ENCODE peak calls at places on chromosomes 2 and 18, in six cellular contexts. One of them, this sample, is unnamed.

GRCh38 chr18:69469444-69469919 is 68.8 kb downstream of the DOK6 start:
- DNase-seq in stimulated activated CD4-positive, alpha-beta T cell treated with anti-CD3 and anti-CD28 coated beads, Interleukin-1b, Interleukin-23, amount 100 ng/mL, for 1 hour: peak
- DNase-seq in GM19239: no peak
- DNase-seq in germinal center: peak
- DNase-seq in epithelial cell of prostate: no peak
- DNase-seq in neural crest cell: no peak
- DNase-seq in this sample: no peak

GRCh38 chr2:170743530-170744239 is 26.5 kb upstream of the ERICH2 start:
- DNase-seq in stimulated activated CD4-positive, alpha-beta T cell treated with anti-CD3 and anti-CD28 coated beads, Interleukin-1b, Interleukin-23, amount 100 ng/mL, for 1 hour: no peak
- DNase-seq in GM19239: no peak
- DNase-seq in germinal center: no peak
- DNase-seq in epithelial cell of prostate: no peak
- DNase-seq in neural crest cell: no peak
- DNase-seq in this sample: no peak

GRCh38 chr18:79394438-79395307 is 1.1 kb upstream of the NFATC1 start:
- DNase-seq in stimulated activated CD4-positive, alpha-beta T cell treated with anti-CD3 and anti-CD28 coated beads, Interleukin-1b, Interleukin-23, amount 100 ng/mL, for 1 hour: peak
- DNase-seq in GM19239: no peak
- DNase-seq in germinal center: peak
- DNase-seq in epithelial cell of prostate: no peak
- DNase-seq in neural crest cell: no peak
- DNase-seq in this sample: no peak

GRCh38 chr18:63540131-63540530 is 2.0 kb upstream of the SERPINB12 start:
- DNase-seq in stimulated activated CD4-positive, alpha-beta T cell treated with anti-CD3 and anti-CD28 coated beads, Interleukin-1b, Interleukin-23, amount 100 ng/mL, for 1 hour: no peak
- DNase-seq in GM19239: no peak
- DNase-seq in germinal center: no peak
- DNase-seq in epithelial cell of prostate: no peak
- DNase-seq in neural crest cell: no peak
- DNase-seq in this sample: no peak

GRCh38 chr18:55319517-55319905 is 268.5 kb downstream of the TCF4 start:
- DNase-seq in stimulated activated CD4-positive, alpha-beta T cell treated with anti-CD3 and anti-CD28 coated beads, Interleukin-1b, Interleukin-23, amount 100 ng/mL, for 1 hour: no peak
- DNase-seq in GM19239: no peak
- DNase-seq in germinal center: no peak
- DNase-seq in epithelial cell of prostate: no peak
- DNase-seq in neural crest cell: no peak
- DNase-seq in this sample: no peak

GRCh38 chr2:36462311-36462710 is 106.7 kb downstream of the CRIM1 start:
- DNase-seq in stimulated activated CD4-positive, alpha-beta T cell treated with anti-CD3 and anti-CD28 coated beads, Interleukin-1b, Interleukin-23, amount 100 ng/mL, for 1 hour: no peak
- DNase-seq in GM19239: no peak
- DNase-seq in germinal center: no peak
- DNase-seq in epithelial cell of prostate: no peak
- DNase-seq in neural crest cell: no peak
- DNase-seq in this sample: no peak

GRCh38 chr18:71105078-71105819 is 816.4 kb downstream of the SOCS6 start:
- DNase-seq in stimulated activated CD4-positive, alpha-beta T cell treated with anti-CD3 and anti-CD28 coated beads, Interleukin-1b, Interleukin-23, amount 100 ng/mL, for 1 hour: no peak
- DNase-seq in GM19239: no peak
- DNase-seq in germinal center: no peak
- DNase-seq in epithelial cell of prostate: no peak
- DNase-seq in neural crest cell: no peak
- DNase-seq in this sample: no peak

GRCh38 chr2:45435316-45435715 is 175.8 kb downstream of the SRBD1 start:
- DNase-seq in stimulated activated CD4-positive, alpha-beta T cell treated with anti-CD3 and anti-CD28 coated beads, Interleukin-1b, Interleukin-23, amount 100 ng/mL, for 1 hour: no peak
- DNase-seq in GM19239: no peak
- DNase-seq in germinal center: no peak
- DNase-seq in epithelial cell of prostate: peak
- DNase-seq in neural crest cell: no peak
- DNase-seq in this sample: no peak

GRCh38 chr18:6326566-6326965 is 88.1 kb downstream of the L3MBTL4 start:
- DNase-seq in stimulated activated CD4-positive, alpha-beta T cell treated with anti-CD3 and anti-CD28 coated beads, Interleukin-1b, Interleukin-23, amount 100 ng/mL, for 1 hour: no peak
- DNase-seq in GM19239: no peak
- DNase-seq in germinal center: no peak
- DNase-seq in epithelial cell of prostate: no peak
- DNase-seq in neural crest cell: no peak
- DNase-seq in this sample: no peak

GRCh38 chr18:39453356-39453755 is 1887.8 kb upstream of the CELF4 start:
- DNase-seq in stimulated activated CD4-positive, alpha-beta T cell treated with anti-CD3 and anti-CD28 coated beads, Interleukin-1b, Interleukin-23, amount 100 ng/mL, for 1 hour: no peak
- DNase-seq in GM19239: no peak
- DNase-seq in germinal center: no peak
- DNase-seq in epithelial cell of prostate: no peak
- DNase-seq in neural crest cell: no peak
- DNase-seq in this sample: no peak

GRCh38 chr2:231176061-231176460 is 22.4 kb upstream of the ARMC9 start:
- DNase-seq in stimulated activated CD4-positive, alpha-beta T cell treated with anti-CD3 and anti-CD28 coated beads, Interleukin-1b, Interleukin-23, amount 100 ng/mL, for 1 hour: no peak
- DNase-seq in GM19239: no peak
- DNase-seq in germinal center: no peak
- DNase-seq in epithelial cell of prostate: no peak
- DNase-seq in neural crest cell: no peak
- DNase-seq in this sample: no peak

GRCh38 chr2:80102026-80102425 is 202.5 kb downstream of the LRRTM1 start:
- DNase-seq in stimulated activated CD4-positive, alpha-beta T cell treated with anti-CD3 and anti-CD28 coated beads, Interleukin-1b, Interleukin-23, amount 100 ng/mL, for 1 hour: no peak
- DNase-seq in GM19239: no peak
- DNase-seq in germinal center: no peak
- DNase-seq in epithelial cell of prostate: peak
- DNase-seq in neural crest cell: no peak
- DNase-seq in this sample: no peak

GRCh38 chr2:233810385-233810784 is 32.3 kb downstream of the MROH2A start:
- DNase-seq in stimulated activated CD4-positive, alpha-beta T cell treated with anti-CD3 and anti-CD28 coated beads, Interleukin-1b, Interleukin-23, amount 100 ng/mL, for 1 hour: no peak
- DNase-seq in GM19239: no peak
- DNase-seq in germinal center: no peak
- DNase-seq in epithelial cell of prostate: no peak
- DNase-seq in neural crest cell: no peak
- DNase-seq in this sample: no peak

GRCh38 chr2:179646862-179647261 is 214.6 kb downstream of the ZNF385B start:
- DNase-seq in stimulated activated CD4-positive, alpha-beta T cell treated with anti-CD3 and anti-CD28 coated beads, Interleukin-1b, Interleukin-23, amount 100 ng/mL, for 1 hour: no peak
- DNase-seq in GM19239: no peak
- DNase-seq in germinal center: no peak
- DNase-seq in epithelial cell of prostate: no peak
- DNase-seq in neural crest cell: no peak
- DNase-seq in this sample: no peak

GRCh38 chr2:26430826-26431225 is 29.1 kb downstream of the DRC1 start:
- DNase-seq in stimulated activated CD4-positive, alpha-beta T cell treated with anti-CD3 and anti-CD28 coated beads, Interleukin-1b, Interleukin-23, amount 100 ng/mL, for 1 hour: no peak
- DNase-seq in GM19239: no peak
- DNase-seq in germinal center: no peak
- DNase-seq in epithelial cell of prostate: no peak
- DNase-seq in neural crest cell: no peak
- DNase-seq in this sample: no peak

GRCh38 chr2:67510745-67511144 is 113.6 kb downstream of the ETAA1 start:
- DNase-seq in stimulated activated CD4-positive, alpha-beta T cell treated with anti-CD3 and anti-CD28 coated beads, Interleukin-1b, Interleukin-23, amount 100 ng/mL, for 1 hour: no peak
- DNase-seq in GM19239: no peak
- DNase-seq in germinal center: no peak
- DNase-seq in epithelial cell of prostate: no peak
- DNase-seq in neural crest cell: no peak
- DNase-seq in this sample: no peak

GRCh38 chr2:212135739-212136138 is 402.9 kb downstream of the ERBB4 start:
- DNase-seq in stimulated activated CD4-positive, alpha-beta T cell treated with anti-CD3 and anti-CD28 coated beads, Interleukin-1b, Interleukin-23, amount 100 ng/mL, for 1 hour: no peak
- DNase-seq in GM19239: no peak
- DNase-seq in germinal center: no peak
- DNase-seq in epithelial cell of prostate: no peak
- DNase-seq in neural crest cell: no peak
- DNase-seq in this sample: no peak

GRCh38 chr2:115165529-115166109 is 723.2 kb downstream of the DPP10 start:
- DNase-seq in stimulated activated CD4-positive, alpha-beta T cell treated with anti-CD3 and anti-CD28 coated beads, Interleukin-1b, Interleukin-23, amount 100 ng/mL, for 1 hour: no peak
- DNase-seq in GM19239: no peak
- DNase-seq in germinal center: no peak
- DNase-seq in epithelial cell of prostate: no peak
- DNase-seq in neural crest cell: peak
- DNase-seq in this sample: no peak

GRCh38 chr2:46489430-46489829 is 10.1 kb downstream of the TMEM247 start:
- DNase-seq in stimulated activated CD4-positive, alpha-beta T cell treated with anti-CD3 and anti-CD28 coated beads, Interleukin-1b, Interleukin-23, amount 100 ng/mL, for 1 hour: no peak
- DNase-seq in GM19239: no peak
- DNase-seq in germinal center: no peak
- DNase-seq in epithelial cell of prostate: no peak
- DNase-seq in neural crest cell: no peak
- DNase-seq in this sample: no peak

GRCh38 chr2:44840186-44840850 is 101.2 kb upstream of the SIX3 start:
- DNase-seq in stimulated activated CD4-positive, alpha-beta T cell treated with anti-CD3 and anti-CD28 coated beads, Interleukin-1b, Interleukin-23, amount 100 ng/mL, for 1 hour: no peak
- DNase-seq in GM19239: no peak
- DNase-seq in germinal center: no peak
- DNase-seq in epithelial cell of prostate: no peak
- DNase-seq in neural crest cell: no peak
- DNase-seq in this sample: no peak

GRCh38 chr2:179335732-179336131 is 71.1 kb upstream of the SESTD1 start:
- DNase-seq in stimulated activated CD4-positive, alpha-beta T cell treated with anti-CD3 and anti-CD28 coated beads, Interleukin-1b, Interleukin-23, amount 100 ng/mL, for 1 hour: no peak
- DNase-seq in GM19239: no peak
- DNase-seq in germinal center: no peak
- DNase-seq in epithelial cell of prostate: no peak
- DNase-seq in neural crest cell: no peak
- DNase-seq in this sample: no peak

GRCh38 chr2:218961651-218962570 is 2.4 kb downstream of the CDK5R2 start:
- DNase-seq in stimulated activated CD4-positive, alpha-beta T cell treated with anti-CD3 and anti-CD28 coated beads, Interleukin-1b, Interleukin-23, amount 100 ng/mL, for 1 hour: no peak
- DNase-seq in GM19239: no peak
- DNase-seq in germinal center: no peak
- DNase-seq in epithelial cell of prostate: no peak
- DNase-seq in neural crest cell: no peak
- DNase-seq in this sample: no peak

GRCh38 chr18:21997207-21998143 is 171.9 kb upstream of the GATA6 start:
- DNase-seq in stimulated activated CD4-positive, alpha-beta T cell treated with anti-CD3 and anti-CD28 coated beads, Interleukin-1b, Interleukin-23, amount 100 ng/mL, for 1 hour: no peak
- DNase-seq in GM19239: peak
- DNase-seq in germinal center: peak
- DNase-seq in epithelial cell of prostate: no peak
- DNase-seq in neural crest cell: no peak
- DNase-seq in this sample: no peak

GRCh38 chr2:32427672-32428622 is 71.1 kb downstream of the BIRC6 start:
- DNase-seq in stimulated activated CD4-positive, alpha-beta T cell treated with anti-CD3 and anti-CD28 coated beads, Interleukin-1b, Interleukin-23, amount 100 ng/mL, for 1 hour: no peak
- DNase-seq in GM19239: no peak
- DNase-seq in germinal center: no peak
- DNase-seq in epithelial cell of prostate: no peak
- DNase-seq in neural crest cell: no peak
- DNase-seq in this sample: no peak

GRCh38 chr2:45836740-45837139 is 185.3 kb downstream of the PRKCE start:
- DNase-seq in stimulated activated CD4-positive, alpha-beta T cell treated with anti-CD3 and anti-CD28 coated beads, Interleukin-1b, Interleukin-23, amount 100 ng/mL, for 1 hour: no peak
- DNase-seq in GM19239: no peak
- DNase-seq in germinal center: peak
- DNase-seq in epithelial cell of prostate: no peak
- DNase-seq in neural crest cell: no peak
- DNase-seq in this sample: no peak

GRCh38 chr2:241274127-241274526 is 41.3 kb downstream of the HDLBP start:
- DNase-seq in stimulated activated CD4-positive, alpha-beta T cell treated with anti-CD3 and anti-CD28 coated beads, Interleukin-1b, Interleukin-23, amount 100 ng/mL, for 1 hour: no peak
- DNase-seq in GM19239: no peak
- DNase-seq in germinal center: no peak
- DNase-seq in epithelial cell of prostate: no peak
- DNase-seq in neural crest cell: no peak
- DNase-seq in this sample: no peak

GRCh38 chr2:18245375-18245774 is 315.1 kb downstream of the RDH14 start:
- DNase-seq in stimulated activated CD4-positive, alpha-beta T cell treated with anti-CD3 and anti-CD28 coated beads, Interleukin-1b, Interleukin-23, amount 100 ng/mL, for 1 hour: no peak
- DNase-seq in GM19239: no peak
- DNase-seq in germinal center: no peak
- DNase-seq in epithelial cell of prostate: no peak
- DNase-seq in neural crest cell: no peak
- DNase-seq in this sample: no peak

GRCh38 chr18:59996370-59996966 is 96.7 kb downstream of the PMAIP1 start:
- DNase-seq in stimulated activated CD4-positive, alpha-beta T cell treated with anti-CD3 and anti-CD28 coated beads, Interleukin-1b, Interleukin-23, amount 100 ng/mL, for 1 hour: no peak
- DNase-seq in GM19239: peak
- DNase-seq in germinal center: no peak
- DNase-seq in epithelial cell of prostate: no peak
- DNase-seq in neural crest cell: peak
- DNase-seq in this sample: no peak

GRCh38 chr2:182240862-182241371 is 185.9 kb downstream of the PDE1A start:
- DNase-seq in stimulated activated CD4-positive, alpha-beta T cell treated with anti-CD3 and anti-CD28 coated beads, Interleukin-1b, Interleukin-23, amount 100 ng/mL, for 1 hour: no peak
- DNase-seq in GM19239: peak
- DNase-seq in germinal center: peak
- DNase-seq in epithelial cell of prostate: no peak
- DNase-seq in neural crest cell: peak
- DNase-seq in this sample: no peak

GRCh38 chr2:67322361-67323001 is 74.7 kb upstream of the ETAA1 start:
- DNase-seq in stimulated activated CD4-positive, alpha-beta T cell treated with anti-CD3 and anti-CD28 coated beads, Interleukin-1b, Interleukin-23, amount 100 ng/mL, for 1 hour: no peak
- DNase-seq in GM19239: no peak
- DNase-seq in germinal center: no peak
- DNase-seq in epithelial cell of prostate: no peak
- DNase-seq in neural crest cell: peak
- DNase-seq in this sample: no peak

GRCh38 chr2:181810823-181811695 is 80.5 kb upstream of the ITPRID2 start:
- DNase-seq in stimulated activated CD4-positive, alpha-beta T cell treated with anti-CD3 and anti-CD28 coated beads, Interleukin-1b, Interleukin-23, amount 100 ng/mL, for 1 hour: no peak
- DNase-seq in GM19239: no peak
- DNase-seq in germinal center: no peak
- DNase-seq in epithelial cell of prostate: peak
- DNase-seq in neural crest cell: no peak
- DNase-seq in this sample: no peak

GRCh38 chr2:100269889-100270288 is 52.4 kb downstream of the LONRF2 start:
- DNase-seq in stimulated activated CD4-positive, alpha-beta T cell treated with anti-CD3 and anti-CD28 coated beads, Interleukin-1b, Interleukin-23, amount 100 ng/mL, for 1 hour: no peak
- DNase-seq in GM19239: no peak
- DNase-seq in germinal center: no peak
- DNase-seq in epithelial cell of prostate: no peak
- DNase-seq in neural crest cell: no peak
- DNase-seq in this sample: no peak

GRCh38 chr18:76993085-76993382 is 139.5 kb downstream of the MBP start:
- DNase-seq in stimulated activated CD4-positive, alpha-beta T cell treated with anti-CD3 and anti-CD28 coated beads, Interleukin-1b, Interleukin-23, amount 100 ng/mL, for 1 hour: no peak
- DNase-seq in GM19239: no peak
- DNase-seq in germinal center: no peak
- DNase-seq in epithelial cell of prostate: no peak
- DNase-seq in neural crest cell: no peak
- DNase-seq in this sample: no peak

GRCh38 chr2:75844651-75845050 is 133.9 kb upstream of the GCFC2 start:
- DNase-seq in stimulated activated CD4-positive, alpha-beta T cell treated with anti-CD3 and anti-CD28 coated beads, Interleukin-1b, Interleukin-23, amount 100 ng/mL, for 1 hour: no peak
- DNase-seq in GM19239: no peak
- DNase-seq in germinal center: no peak
- DNase-seq in epithelial cell of prostate: no peak
- DNase-seq in neural crest cell: no peak
- DNase-seq in this sample: no peak

GRCh38 chr2:1743396-1744150 is 742 bp downstream of the PXDN start:
- DNase-seq in stimulated activated CD4-positive, alpha-beta T cell treated with anti-CD3 and anti-CD28 coated beads, Interleukin-1b, Interleukin-23, amount 100 ng/mL, for 1 hour: no peak
- DNase-seq in GM19239: no peak
- DNase-seq in germinal center: no peak
- DNase-seq in epithelial cell of prostate: no peak
- DNase-seq in neural crest cell: peak
- DNase-seq in this sample: no peak

GRCh38 chr18:1777843-1778242 is 793.5 kb downstream of the METTL4 start:
- DNase-seq in stimulated activated CD4-positive, alpha-beta T cell treated with anti-CD3 and anti-CD28 coated beads, Interleukin-1b, Interleukin-23, amount 100 ng/mL, for 1 hour: no peak
- DNase-seq in GM19239: no peak
- DNase-seq in germinal center: no peak
- DNase-seq in epithelial cell of prostate: no peak
- DNase-seq in neural crest cell: no peak
- DNase-seq in this sample: no peak

GRCh38 chr2:199458017-199458805 is 472 bp upstream of the SATB2 start:
- DNase-seq in stimulated activated CD4-positive, alpha-beta T cell treated with anti-CD3 and anti-CD28 coated beads, Interleukin-1b, Interleukin-23, amount 100 ng/mL, for 1 hour: no peak
- DNase-seq in GM19239: no peak
- DNase-seq in germinal center: no peak
- DNase-seq in epithelial cell of prostate: no peak
- DNase-seq in neural crest cell: peak
- DNase-seq in this sample: no peak